ENCODE peak calls at places on chromosomes 16 and 17, in five cellular contexts. F is HepG2, Q is GM12878, K is NT2/D1, E is H1. Z is an unnamed sample.

GRCh38 chr17:82772026-82772425 is 20.2 kb downstream of the TBCD start:
- DNase-seq in Q (no peak), K (no peak), E (no peak), F (peak), Z (no peak)

GRCh38 chr16:85261657-85262557 is 149.6 kb upstream of the CIBAR2 start:
- DNase-seq in Q (no peak), K (no peak), E (no peak), F (no peak), Z (no peak)

GRCh38 chr17:65278820-65279184 is 141.6 kb downstream of the RGS9 start:
- DNase-seq in F (no peak), E (no peak), K (no peak), Q (no peak), Z (no peak)

GRCh38 chr17:74020522-74020921 is 183.0 kb upstream of the RPL38 start:
- DNase-seq in K (no peak), E (no peak), F (no peak), Q (no peak), Z (no peak)

GRCh38 chr17:79420318-79421243 is 190.3 kb downstream of the RBFOX3 start:
- DNase-seq in E (no peak), F (no peak), K (no peak), Q (no peak), Z (peak)

GRCh38 chr16:4093495-4094137 is 22.6 kb downstream of the ADCY9 start:
- DNase-seq in K (no peak), E (no peak), F (no peak), Q (no peak), Z (no peak)

GRCh38 chr16:17134586-17134985 is 336.2 kb downstream of the XYLT1 start:
- DNase-seq in K (no peak), F (no peak), Q (peak), E (no peak), Z (no peak)

GRCh38 chr17:55584861-55585260 is 73.6 kb upstream of the SMIM36 start:
- DNase-seq in F (no peak), K (no peak), Q (no peak), E (no peak), Z (no peak)

GRCh38 chr17:46012506-46013079 is 13.5 kb downstream of the STH start:
- DNase-seq in Q (no peak), K (no peak), F (no peak), E (no peak), Z (no peak)

GRCh38 chr16:82580293-82580900 is 46.4 kb upstream of the CDH13 start:
- DNase-seq in Q (no peak), K (no peak), F (peak), E (no peak), Z (no peak)

GRCh38 chr17:28996554-28997096 is 9.2 kb downstream of the SEZ6 start:
- DNase-seq in E (no peak), F (peak), K (no peak), Q (no peak), Z (no peak)

GRCh38 chr17:35735036-35735805 is 3.8 kb downstream of the RASL10B start:
- DNase-seq in K (no peak), E (no peak), F (no peak), Q (no peak), Z (no peak)

GRCh38 chr16:4800290-4801041 is 2.0 kb downstream of the ROGDI start:
- DNase-seq in Q (no peak), E (no peak), K (no peak), F (peak), Z (no peak)

GRCh38 chr17:82003411-82004381 is 19.0 kb downstream of the CENPX start:
- DNase-seq in Q (no peak), E (peak), K (no peak), F (peak), Z (no peak)

GRCh38 chr17:15236281-15237105 is 28.6 kb downstream of the PMP22 start:
- DNase-seq in F (no peak), E (no peak), K (no peak), Q (no peak), Z (no peak)

DNA sequence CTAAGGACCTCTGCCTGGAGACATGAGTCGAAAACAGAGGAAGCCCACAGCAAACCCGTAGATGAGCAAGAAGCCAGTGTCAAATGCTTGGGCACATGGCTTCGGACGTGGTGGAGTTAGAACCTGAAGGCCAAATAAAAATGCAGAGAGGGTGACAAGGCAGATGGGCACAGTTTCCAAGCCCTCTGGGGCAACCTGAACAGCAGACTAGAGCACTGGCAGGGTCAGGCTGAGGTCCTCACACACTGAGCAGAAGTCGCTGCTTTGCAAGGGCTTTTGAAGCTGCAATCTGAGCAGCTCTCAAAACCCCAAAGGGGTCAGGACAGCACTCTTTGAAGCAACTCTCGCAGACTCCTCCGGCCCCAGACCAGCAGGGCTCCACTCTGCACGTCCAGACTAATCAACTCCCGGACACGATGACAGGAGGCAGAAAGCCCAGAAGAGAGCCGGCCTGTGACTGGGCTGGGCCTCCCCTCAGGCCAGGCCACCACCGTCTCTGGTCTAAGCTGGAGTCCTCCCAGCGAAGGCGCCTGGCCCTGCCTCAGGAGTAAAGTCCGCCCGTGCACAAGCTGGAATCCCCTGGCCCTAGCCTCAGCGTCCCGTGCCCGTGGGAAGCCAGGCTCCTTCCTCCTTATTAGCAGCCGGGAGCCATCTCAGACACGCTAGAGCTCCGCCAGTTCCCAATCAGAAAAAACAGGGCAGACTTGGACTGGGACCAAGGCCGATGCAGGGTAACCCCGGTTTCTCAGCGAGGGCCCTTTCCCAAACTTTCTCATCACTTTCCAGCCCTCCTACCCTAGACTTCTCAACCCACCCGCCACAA is 924 bp downstream of the SMARCD2 start:
- DNase-seq in E (no peak), Q (no peak), K (no peak), F (peak), Z (no peak)
- TF ChIP-seq SUZ12 in E (no peak), Q (no peak), K (no peak), F (no peak), Z (no peak)

DNA sequence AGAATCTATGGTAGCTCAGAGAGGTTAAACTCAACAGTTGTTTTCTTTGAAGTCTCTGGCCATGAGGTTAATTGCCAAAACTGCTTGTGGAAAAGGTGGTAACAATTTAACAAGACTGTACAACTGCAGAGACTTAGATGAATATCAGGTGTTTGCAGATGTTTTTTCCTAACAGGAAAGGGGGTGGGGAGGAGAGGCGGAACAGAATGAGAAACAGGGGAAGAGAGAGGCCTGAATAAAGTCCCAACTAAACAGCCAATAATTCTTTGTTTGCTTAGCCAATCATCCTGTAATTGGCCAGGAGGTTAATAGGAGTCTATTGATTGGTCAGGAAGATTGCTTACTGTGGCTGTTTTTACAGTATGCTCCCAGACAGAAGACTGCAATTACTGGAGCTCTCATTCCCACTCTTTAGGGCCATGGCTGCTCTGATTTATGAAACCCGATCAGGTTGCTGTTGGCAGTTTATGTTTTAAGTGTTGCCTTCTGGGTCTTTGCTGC is 249.7 kb upstream of the TBX2 start:
- DNase-seq in F (peak), E (no peak), Q (no peak), K (no peak), Z (peak)
- TF ChIP-seq SUZ12 in F (no peak), E (no peak), Q (no peak), K (no peak), Z (no peak)

GRCh38 chr17:60751884-60752283 is 74.2 kb downstream of the BCAS3 start:
- DNase-seq in K (no peak), E (no peak), F (no peak), Q (no peak), Z (no peak)

GRCh38 chr17:60749050-60749449 is 71.4 kb downstream of the BCAS3 start:
- DNase-seq in E (no peak), Q (no peak), K (no peak), F (no peak), Z (no peak)

GRCh38 chr17:60750645-60751044 is 73.0 kb downstream of the BCAS3 start:
- DNase-seq in F (no peak), E (no peak), K (no peak), Q (no peak), Z (no peak)

GRCh38 chr17:60748232-60748631 is 70.6 kb downstream of the BCAS3 start:
- DNase-seq in E (no peak), F (no peak), Q (no peak), K (no peak), Z (no peak)

DNA sequence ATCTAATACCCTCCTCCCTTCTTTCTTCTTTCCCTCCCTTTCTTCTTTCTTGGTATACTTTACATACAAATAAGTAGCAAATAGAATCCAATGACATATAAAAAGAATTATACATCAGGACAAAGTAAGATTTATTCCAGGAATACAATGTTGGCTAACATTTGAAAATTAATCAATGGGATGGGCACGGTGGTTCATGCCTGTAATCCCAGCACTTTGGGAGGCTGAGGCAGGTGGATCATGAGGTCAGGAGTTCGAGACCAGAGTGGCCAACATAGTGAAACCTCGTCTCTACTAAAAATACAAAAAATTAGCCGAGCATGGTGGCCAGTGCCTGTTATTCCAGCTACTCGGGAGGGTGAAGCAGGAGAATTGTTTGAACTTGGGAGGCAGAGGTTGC is 72.1 kb downstream of the BCAS3 start:
- DNase-seq in K (no peak), F (no peak), E (no peak), Q (no peak), Z (no peak)
- TF ChIP-seq SUZ12 in K (no peak), F (no peak), E (no peak), Q (no peak), Z (no peak)

GRCh38 chr16:2985457-2985856 is 5.2 kb upstream of the PKMYT1 start:
- DNase-seq in E (no peak), K (no peak), F (no peak), Q (no peak), Z (no peak)
- TF ChIP-seq SUZ12 in E (no peak), K (no peak), F (no peak), Q (no peak), Z (no peak)

DNA sequence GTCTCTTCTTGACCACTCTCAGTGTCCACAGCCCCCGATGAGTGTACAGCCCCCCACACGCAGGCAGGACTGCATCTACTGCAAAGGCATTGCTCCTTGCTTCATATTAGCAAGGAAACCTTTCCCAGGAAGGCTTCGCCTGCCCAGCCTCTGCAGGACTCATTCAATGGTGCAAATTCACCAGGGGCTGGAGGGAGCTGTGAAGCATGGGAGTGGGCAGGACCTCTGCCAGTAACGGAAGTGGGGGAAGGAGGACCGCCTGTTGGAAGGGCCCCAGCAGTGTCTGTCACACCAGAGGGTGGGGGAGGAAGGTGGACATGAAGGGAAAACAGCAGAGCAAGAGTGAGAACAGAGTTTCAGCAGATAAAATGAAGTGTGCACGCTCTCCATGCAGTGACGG is 2.5 kb downstream of the SPATA33 start:
- DNase-seq in K (no peak), E (no peak), Q (no peak), F (no peak), Z (no peak)
- TF ChIP-seq SUZ12 in K (no peak), E (no peak), Q (no peak), F (no peak), Z (no peak)

DNA sequence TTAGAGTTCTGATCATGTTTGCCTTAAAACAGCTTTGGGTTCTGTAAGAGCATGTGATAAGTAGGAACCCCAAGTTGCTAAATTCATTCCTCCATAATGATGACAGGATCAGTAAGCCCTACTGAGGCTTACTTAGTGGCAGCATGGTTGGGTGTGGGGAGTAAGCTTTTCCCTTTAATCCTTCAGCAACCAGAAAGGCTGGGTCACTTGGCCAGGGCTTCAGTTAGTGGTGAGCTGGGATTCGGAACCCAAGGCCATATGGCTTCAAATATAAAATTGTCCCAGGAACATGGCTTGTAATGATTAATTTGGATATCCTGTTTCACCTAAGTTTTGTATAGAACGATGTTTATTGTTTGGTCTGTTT is 850 bp downstream of the GINS3 start:
- DNase-seq in E (no peak), Q (no peak), K (no peak), F (peak), Z (peak)
- TF ChIP-seq SUZ12 in E (no peak), Q (no peak), K (no peak), F (no peak), Z (no peak)

GRCh38 chr16:1731073-1731472 is 25.1 kb downstream of the MAPK8IP3 start:
- DNase-seq in F (no peak), K (no peak), Q (no peak), E (no peak), Z (no peak)
- TF ChIP-seq SUZ12 in F (no peak), K (no peak), Q (no peak), E (no peak), Z (no peak)

GRCh38 chr16:59991171-59991570 is 1257.1 kb upstream of the GOT2 start:
- DNase-seq in F (no peak), Q (no peak), K (no peak), E (no peak), Z (no peak)
- TF ChIP-seq SUZ12 in F (no peak), Q (no peak), K (no peak), E (no peak), Z (no peak)

GRCh38 chr16:55373489-55373832 is 49.5 kb downstream of the IRX6 start:
- DNase-seq in K (no peak), E (no peak), F (no peak), Q (no peak), Z (no peak)

GRCh38 chr16:55370762-55371482 is 46.9 kb downstream of the IRX6 start:
- DNase-seq in F (peak), K (peak), Q (no peak), E (peak), Z (peak)

GRCh38 chr16:55376567-55377167 is 52.7 kb downstream of the IRX6 start:
- DNase-seq in E (no peak), K (no peak), Q (no peak), F (no peak), Z (no peak)

GRCh38 chr16:55376045-55376444 is 52.0 kb downstream of the IRX6 start:
- DNase-seq in F (no peak), K (no peak), E (no peak), Q (no peak), Z (no peak)

DNA sequence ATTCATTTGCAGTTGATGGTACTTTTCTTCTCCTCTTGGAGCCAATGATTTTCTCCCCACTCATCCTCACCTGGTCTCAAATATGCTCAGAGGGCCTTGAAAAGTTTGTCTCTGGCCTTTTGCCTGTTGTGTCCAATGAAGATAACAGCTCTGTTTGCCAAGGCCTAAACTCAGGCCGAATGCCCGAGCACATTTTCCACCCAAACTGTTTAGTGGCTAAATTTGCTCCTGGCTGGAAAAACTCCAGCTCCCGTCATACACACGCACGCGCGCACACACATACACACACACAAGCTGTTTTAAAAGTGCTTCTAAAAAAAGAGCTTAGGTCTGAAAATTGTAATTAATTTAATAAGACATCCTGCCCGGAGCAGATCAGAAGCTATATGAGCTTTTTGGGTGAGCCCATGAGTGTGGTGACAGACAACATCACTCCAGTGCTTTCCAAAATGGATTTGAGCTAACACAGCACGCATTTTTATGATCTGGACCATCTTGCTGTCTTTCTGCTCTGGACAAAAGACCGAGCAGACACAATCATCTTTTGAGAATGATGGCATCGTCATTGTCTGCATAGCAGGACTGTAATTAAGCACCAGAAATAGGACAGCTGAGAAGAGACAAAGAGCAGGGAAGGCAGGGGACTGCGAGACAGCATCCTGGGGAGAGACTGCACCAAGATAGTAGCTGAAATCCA is 48.9 kb downstream of the IRX6 start:
- DNase-seq in Q (no peak), F (no peak), E (no peak), K (no peak), Z (no peak)
- TF ChIP-seq SUZ12 in Q (no peak), F (no peak), E (no peak), K (no peak), Z (no peak)